ENCODE peak calls at places on chromosome 10, in ten cellular contexts. O, W, G, C, Y, B, H, X, M and A are unnamed samples.

GRCh38 chr10:124231188-124232135 is 138.1 kb upstream of the CHST15 start:
- DNase-seq in G (peak), O (no peak), B (no peak), X (no peak), W (no peak), H (no peak), Y (no peak), M (no peak), C (no peak), A (no peak)

GRCh38 chr10:82234173-82234572 is 359.2 kb downstream of the NRG3 start:
- DNase-seq in G (no peak), B (no peak), X (no peak), M (no peak), Y (no peak), H (no peak), O (no peak), C (no peak), W (no peak), A (no peak)

GRCh38 chr10:13712799-13713581 is 126.2 kb downstream of the PRPF18 start:
- DNase-seq in Y (peak), O (no peak), C (peak), W (peak), B (peak), G (no peak), X (peak), M (peak), H (peak), A (peak)

GRCh38 chr10:98246911-98247820 is 20.8 kb downstream of the LOXL4 start:
- DNase-seq in M (no peak), O (no peak), B (no peak), H (peak), G (no peak), W (peak), C (peak), Y (no peak), X (peak), A (peak)

GRCh38 chr10:76779163-76779820 is 858.3 kb downstream of the KCNMA1 start:
- DNase-seq in O (no peak), Y (peak), B (no peak), C (no peak), G (no peak), M (no peak), H (peak), X (peak), W (peak), A (peak)

GRCh38 chr10:33137356-33138007 is 179.5 kb upstream of the ITGB1 start:
- DNase-seq in C (no peak), M (no peak), X (no peak), O (no peak), W (peak), H (no peak), B (no peak), G (no peak), Y (no peak), A (no peak)

GRCh38 chr10:31317652-31318381 is 1.2 kb upstream of the ZEB1 start:
- DNase-seq in H (no peak), B (no peak), O (no peak), M (no peak), Y (no peak), W (no peak), X (no peak), C (no peak), G (peak), A (peak)

GRCh38 chr10:119769886-119770285 is 44.0 kb downstream of the INPP5F start:
- DNase-seq in W (peak), C (no peak), O (no peak), G (no peak), B (no peak), Y (peak), X (peak), M (no peak), H (peak), A (peak)

GRCh38 chr10:100738055-100738827 is 7.1 kb upstream of the PAX2 start:
- DNase-seq in B (no peak), O (no peak), C (no peak), X (no peak), H (no peak), W (no peak), M (no peak), Y (no peak), G (no peak), A (no peak)
- H3K4me3 ChIP-seq in B (peak), O (no peak), C (no peak), X (no peak), H (no peak), W (no peak), M (no peak), Y (no peak), G (no peak), A (no peak)

GRCh38 chr10:131082201-131082850 is 229.2 kb downstream of the TCERG1L start:
- DNase-seq in G (no peak), M (no peak), B (no peak), C (no peak), H (no peak), W (no peak), X (no peak), Y (no peak), O (no peak), A (no peak)

GRCh38 chr10:131081386-131081785 is 230.1 kb downstream of the TCERG1L start:
- DNase-seq in X (no peak), H (no peak), Y (no peak), W (peak), G (no peak), C (no peak), O (no peak), M (no peak), B (no peak), A (no peak)

GRCh38 chr10:131079314-131079713 is 232.2 kb downstream of the TCERG1L start:
- DNase-seq in B (no peak), C (no peak), Y (no peak), H (no peak), G (no peak), X (no peak), M (no peak), O (no peak), W (no peak), A (no peak)

GRCh38 chr10:131081786-131082185 is 229.7 kb downstream of the TCERG1L start:
- DNase-seq in W (no peak), C (no peak), Y (no peak), O (no peak), M (no peak), H (no peak), G (no peak), X (no peak), B (no peak), A (no peak)

GRCh38 chr10:131080571-131080970 is 230.9 kb downstream of the TCERG1L start:
- DNase-seq in O (no peak), B (no peak), H (no peak), W (no peak), C (no peak), Y (no peak), G (no peak), M (no peak), X (no peak), A (no peak)
- TF ChIP-seq CTCF in O (no peak), B (no peak), H (no peak), W (no peak), C (no peak), Y (no peak), G (no peak), M (no peak), X (no peak), A (no peak)

GRCh38 chr10:78972947-78973900 is 95.5 kb upstream of the ZMIZ1 start:
- DNase-seq in M (no peak), C (peak), H (peak), B (peak), Y (peak), W (peak), X (peak), G (peak), O (peak), A (peak)
- H3K4me3 ChIP-seq in M (peak), C (peak), H (peak), B (peak), Y (peak), W (peak), X (peak), G (peak), O (peak), A (peak)

GRCh38 chr10:129875993-129876727 is 87.9 kb downstream of the EBF3 start:
- DNase-seq in H (no peak), B (no peak), M (no peak), G (no peak), Y (no peak), W (no peak), O (no peak), X (no peak), C (no peak), A (no peak)

GRCh38 chr10:129881641-129882040 is 82.4 kb downstream of the EBF3 start:
- DNase-seq in O (no peak), C (no peak), G (no peak), W (no peak), Y (no peak), X (no peak), B (no peak), M (no peak), H (no peak), A (no peak)

GRCh38 chr10:129880191-129880590 is 83.9 kb downstream of the EBF3 start:
- DNase-seq in W (no peak), O (no peak), G (no peak), X (no peak), Y (no peak), B (no peak), H (no peak), M (no peak), C (no peak), A (no peak)

GRCh38 chr10:129873351-129873750 is 90.7 kb downstream of the EBF3 start:
- DNase-seq in B (no peak), M (no peak), C (no peak), Y (no peak), X (no peak), H (no peak), W (no peak), O (no peak), G (no peak), A (no peak)

DNA sequence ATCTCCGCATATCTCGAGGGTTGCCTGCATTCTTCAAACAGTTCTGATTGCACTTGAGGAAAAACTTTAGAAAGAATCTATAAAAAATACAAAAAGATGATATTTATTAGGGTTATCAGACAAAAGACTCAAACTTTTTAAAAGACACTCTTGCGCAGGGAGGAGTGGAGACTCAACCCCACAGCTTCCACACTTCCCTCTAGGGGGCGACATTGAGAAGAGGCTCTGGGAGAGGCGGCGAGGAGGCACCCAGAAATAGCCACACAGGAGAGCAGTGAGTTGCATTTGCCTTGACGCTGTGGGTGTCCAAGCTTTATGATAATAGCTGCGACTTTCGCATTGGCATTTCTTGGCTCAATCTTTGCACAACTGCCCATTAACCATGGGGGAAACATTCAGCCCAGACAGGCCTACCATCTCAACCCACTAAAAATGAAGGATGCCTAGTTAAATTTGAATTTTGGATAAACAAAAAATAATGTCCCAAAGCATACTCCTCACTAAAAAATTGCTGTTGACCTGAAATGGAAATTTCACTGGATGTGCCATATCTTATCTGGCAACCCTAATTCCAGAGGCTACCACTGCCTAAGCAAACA is 86.2 kb downstream of the EBF3 start:
- DNase-seq in W (peak), Y (no peak), G (no peak), C (no peak), O (peak), X (no peak), M (no peak), H (no peak), B (no peak), A (no peak)
- TF ChIP-seq CTCF in W (peak), Y (peak), G (peak), C (no peak), O (peak), X (peak), M (peak), H (peak), B (peak), A (peak)

GRCh38 chr10:91708174-91708861 is 75.4 kb upstream of the PPP1R3C start:
- DNase-seq in O (no peak), G (no peak), B (no peak), C (no peak), Y (no peak), H (no peak), X (no peak), M (no peak), W (peak), A (no peak)
- H3K4me3 ChIP-seq in O (no peak), G (no peak), B (no peak), C (no peak), Y (no peak), H (no peak), X (no peak), M (no peak), W (no peak), A (no peak)

GRCh38 chr10:43685744-43686143 is 37.1 kb upstream of the ZNF32 start:
- DNase-seq in B (peak), C (no peak), M (no peak), W (no peak), H (no peak), G (no peak), O (no peak), X (no peak), Y (no peak), A (no peak)

GRCh38 chr10:43684198-43684559 is 35.5 kb upstream of the ZNF32 start:
- DNase-seq in O (no peak), B (no peak), W (no peak), G (no peak), C (no peak), X (no peak), Y (no peak), M (no peak), H (no peak), A (no peak)

GRCh38 chr10:43688348-43688892 is 39.7 kb upstream of the ZNF32 start:
- DNase-seq in Y (no peak), H (no peak), O (no peak), M (no peak), B (peak), C (no peak), W (no peak), X (no peak), G (no peak), A (no peak)

GRCh38 chr10:43687373-43687772 is 38.7 kb upstream of the ZNF32 start:
- DNase-seq in G (no peak), W (no peak), O (no peak), Y (no peak), M (no peak), B (no peak), H (no peak), X (no peak), C (no peak), A (no peak)

DNA sequence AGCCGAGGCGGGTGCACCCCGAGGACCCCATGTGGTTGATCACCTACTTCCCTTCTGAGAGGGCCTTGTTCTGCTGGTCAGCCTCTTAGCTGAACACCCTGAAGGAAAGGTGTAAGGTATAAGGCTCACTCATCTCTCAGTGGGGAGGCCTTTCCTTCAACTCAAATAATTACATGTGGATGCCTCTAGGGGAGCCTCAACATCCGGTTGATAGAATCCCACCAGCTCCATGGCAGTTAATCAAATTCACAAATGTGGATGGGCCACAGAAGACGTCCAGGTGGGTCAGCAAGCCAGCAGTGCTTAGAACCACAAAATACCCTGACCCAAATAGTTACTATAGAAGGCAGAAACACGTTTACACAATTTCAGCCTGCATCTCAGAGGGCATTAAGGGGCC is 37.7 kb upstream of the ZNF32 start:
- DNase-seq in G (no peak), X (no peak), H (no peak), W (no peak), C (no peak), O (no peak), M (no peak), Y (no peak), B (no peak), A (no peak)
- TF ChIP-seq CTCF in G (peak), X (peak), H (no peak), W (peak), C (no peak), O (no peak), M (no peak), Y (peak), B (no peak), A (peak)

GRCh38 chr10:62077330-62078015 is 176.0 kb downstream of the ARID5B start:
- DNase-seq in H (no peak), B (no peak), O (no peak), M (no peak), G (no peak), W (no peak), X (no peak), Y (no peak), C (no peak), A (no peak)

GRCh38 chr10:62073429-62073828 is 171.9 kb downstream of the ARID5B start:
- DNase-seq in G (no peak), X (no peak), O (no peak), H (no peak), W (no peak), C (no peak), B (no peak), Y (no peak), M (no peak), A (no peak)

GRCh38 chr10:62076872-62077271 is 175.4 kb downstream of the ARID5B start:
- DNase-seq in X (peak), H (peak), W (peak), O (no peak), C (no peak), Y (peak), B (no peak), G (no peak), M (no peak), A (peak)

GRCh38 chr10:62075414-62075813 is 173.9 kb downstream of the ARID5B start:
- DNase-seq in G (no peak), M (no peak), O (no peak), H (peak), C (no peak), X (no peak), Y (no peak), W (no peak), B (no peak), A (no peak)

DNA sequence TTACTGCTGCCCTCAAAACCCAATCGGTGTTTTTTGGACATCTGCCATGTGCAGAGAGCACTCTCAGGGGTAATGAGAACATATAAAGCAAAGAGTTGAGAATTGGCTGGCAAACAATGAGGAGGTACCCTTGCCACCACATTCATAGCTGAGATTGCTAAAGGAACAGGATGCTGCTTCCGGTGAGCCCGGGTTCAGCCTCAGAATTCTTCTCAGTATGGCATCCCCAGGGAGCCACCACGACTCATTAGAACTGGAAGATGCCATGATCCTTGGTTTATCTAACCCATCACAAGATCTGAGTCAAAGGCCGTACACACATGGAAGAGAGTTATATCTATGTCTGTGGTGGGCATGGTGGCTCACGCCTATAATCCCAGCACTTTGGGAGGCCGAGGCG is 174.4 kb downstream of the ARID5B start:
- DNase-seq in C (no peak), G (no peak), O (no peak), W (no peak), B (no peak), Y (no peak), M (no peak), X (no peak), H (peak), A (no peak)
- H3K4me3 ChIP-seq in C (no peak), G (no peak), O (no peak), W (no peak), B (no peak), Y (no peak), M (no peak), X (no peak), H (no peak), A (no peak)